ENCODE peak calls at places on chromosome 11, in six cellular contexts. One of them, this sample, is unnamed.

GRCh38 chr11:134677338-134677948 is 265.4 kb upstream of the B3GAT1 start:
- DNase-seq in HCT116: no peak
- DNase-seq in psoas muscle: no peak
- DNase-seq in OCI-LY7: no peak
- DNase-seq in sigmoid colon: peak; percentile 46
- DNase-seq in pancreas: no peak
- DNase-seq in this sample: no peak

GRCh38 chr11:70432065-70432464 is 33.7 kb downstream of the CTTN start:
- DNase-seq in HCT116: no peak
- DNase-seq in psoas muscle: no peak
- DNase-seq in OCI-LY7: no peak
- DNase-seq in sigmoid colon: no peak
- DNase-seq in pancreas: no peak
- DNase-seq in this sample: no peak

GRCh38 chr11:21229224-21229623 is 559.8 kb downstream of the NELL1 start:
- DNase-seq in HCT116: no peak
- DNase-seq in psoas muscle: no peak
- DNase-seq in OCI-LY7: no peak
- DNase-seq in sigmoid colon: no peak
- DNase-seq in pancreas: no peak
- DNase-seq in this sample: no peak

GRCh38 chr11:83645561-83645960 is 359.4 kb upstream of the CCDC90B start:
- DNase-seq in HCT116: no peak
- DNase-seq in psoas muscle: no peak
- DNase-seq in OCI-LY7: no peak
- DNase-seq in sigmoid colon: no peak
- DNase-seq in pancreas: no peak
- DNase-seq in this sample: no peak

GRCh38 chr11:63906585-63906984 is 10.4 kb downstream of the RCOR2 start:
- DNase-seq in HCT116: no peak
- DNase-seq in psoas muscle: no peak
- DNase-seq in OCI-LY7: peak; percentile 47
- DNase-seq in sigmoid colon: no peak
- DNase-seq in pancreas: no peak
- DNase-seq in this sample: no peak

GRCh38 chr11:35507688-35508087 is 17.7 kb downstream of the PAMR1 start:
- DNase-seq in HCT116: no peak
- DNase-seq in psoas muscle: no peak
- DNase-seq in OCI-LY7: no peak
- DNase-seq in sigmoid colon: no peak
- DNase-seq in pancreas: no peak
- DNase-seq in this sample: peak; percentile 53

GRCh38 chr11:13358871-13359270 is 81.3 kb downstream of the BMAL1 start:
- DNase-seq in HCT116: no peak
- DNase-seq in psoas muscle: no peak
- DNase-seq in OCI-LY7: no peak
- DNase-seq in sigmoid colon: no peak
- DNase-seq in pancreas: no peak
- DNase-seq in this sample: no peak

GRCh38 chr11:92888701-92889100 is 80.8 kb upstream of the MTNR1B start:
- DNase-seq in HCT116: no peak
- DNase-seq in psoas muscle: no peak
- DNase-seq in OCI-LY7: no peak
- DNase-seq in sigmoid colon: no peak
- DNase-seq in pancreas: no peak
- DNase-seq in this sample: no peak

GRCh38 chr11:94974178-94974577 is 669 bp downstream of the KDM4D start:
- DNase-seq in HCT116: no peak
- DNase-seq in psoas muscle: no peak
- DNase-seq in OCI-LY7: no peak
- DNase-seq in sigmoid colon: no peak
- DNase-seq in pancreas: no peak
- DNase-seq in this sample: no peak

GRCh38 chr11:63459586-63459985 is 31.4 kb downstream of the PLAAT5 start:
- DNase-seq in HCT116: no peak
- DNase-seq in psoas muscle: no peak
- DNase-seq in OCI-LY7: no peak
- DNase-seq in sigmoid colon: no peak
- DNase-seq in pancreas: no peak
- DNase-seq in this sample: no peak

GRCh38 chr11:68923614-68924013 is 19.9 kb downstream of the IGHMBP2 start:
- DNase-seq in HCT116: no peak
- DNase-seq in psoas muscle: no peak
- DNase-seq in OCI-LY7: no peak
- DNase-seq in sigmoid colon: peak; percentile 29
- DNase-seq in pancreas: no peak
- DNase-seq in this sample: no peak

GRCh38 chr11:113387605-113388211 is at the start of gene ANKK1:
- DNase-seq in HCT116: peak; percentile 31
- DNase-seq in psoas muscle: no peak
- DNase-seq in OCI-LY7: no peak
- DNase-seq in sigmoid colon: no peak
- DNase-seq in pancreas: peak; percentile 6
- DNase-seq in this sample: no peak

GRCh38 chr11:66845143-66845875 is 2.1 kb downstream of the RCE1 start:
- DNase-seq in HCT116: no peak
- DNase-seq in psoas muscle: peak; percentile 32
- DNase-seq in OCI-LY7: no peak
- DNase-seq in sigmoid colon: peak; percentile 63
- DNase-seq in pancreas: no peak
- DNase-seq in this sample: no peak

GRCh38 chr11:45285931-45286632 is at the start of gene SYT13:
- DNase-seq in HCT116: no peak
- DNase-seq in psoas muscle: no peak
- DNase-seq in OCI-LY7: no peak
- DNase-seq in sigmoid colon: no peak
- DNase-seq in pancreas: peak; percentile 58
- DNase-seq in this sample: no peak

GRCh38 chr11:65695459-65696241 is 16.4 kb upstream of the KAT5 start:
- DNase-seq in HCT116: peak; percentile 26
- DNase-seq in psoas muscle: no peak
- DNase-seq in OCI-LY7: no peak
- DNase-seq in sigmoid colon: no peak
- DNase-seq in pancreas: peak; percentile 69
- DNase-seq in this sample: peak; percentile 57

GRCh38 chr11:131302831-131303230 is 67.6 kb upstream of the NTM start:
- DNase-seq in HCT116: no peak
- DNase-seq in psoas muscle: no peak
- DNase-seq in OCI-LY7: no peak
- DNase-seq in sigmoid colon: no peak
- DNase-seq in pancreas: no peak
- DNase-seq in this sample: no peak

DNA sequence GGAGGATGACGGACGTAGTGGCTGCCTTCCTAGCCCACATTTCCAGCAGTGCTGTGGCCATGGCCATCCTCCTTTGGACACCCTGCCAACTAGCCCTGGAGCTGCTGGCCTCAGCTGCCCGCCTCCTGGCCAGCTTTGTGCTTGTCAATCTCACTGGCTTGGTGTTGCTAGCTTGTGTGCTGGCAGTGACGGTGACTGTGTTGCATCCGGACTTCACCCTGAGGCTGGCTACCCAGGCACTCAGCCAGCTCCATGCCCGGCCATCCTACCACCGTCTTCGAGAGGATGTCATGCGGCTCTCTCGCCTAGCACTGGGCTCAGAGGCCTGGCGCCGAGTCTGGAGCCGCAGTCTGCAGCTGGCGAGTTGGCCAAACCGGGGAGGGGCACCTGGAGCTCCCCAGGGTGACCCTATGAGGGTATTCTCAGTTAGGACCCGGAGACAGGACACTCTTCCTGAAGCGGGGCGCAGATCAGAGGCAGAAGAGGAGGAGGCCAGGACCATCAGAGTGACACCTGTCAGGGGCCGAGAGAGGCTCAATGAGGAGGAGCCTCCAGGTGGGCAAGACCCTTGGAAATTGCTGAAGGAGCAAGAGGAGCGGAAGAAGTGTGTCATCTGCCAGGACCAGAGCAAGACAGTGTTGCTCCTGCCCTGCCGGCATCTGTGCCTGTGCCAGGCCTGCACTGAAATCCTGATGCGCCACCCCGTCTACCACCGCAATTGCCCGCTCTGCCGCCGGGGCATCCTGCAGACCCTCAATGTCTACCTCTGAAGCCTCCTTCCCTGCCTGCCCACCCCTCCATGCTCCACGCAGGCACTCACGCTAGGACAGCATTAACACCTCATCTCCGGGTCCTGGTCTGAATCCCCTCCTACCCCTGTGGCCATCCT is 1.6 kb downstream of the RNF26 start:
- DNase-seq in HCT116: no peak
- DNase-seq in psoas muscle: peak; percentile 90
- DNase-seq in OCI-LY7: no peak
- DNase-seq in sigmoid colon: no peak
- DNase-seq in pancreas: no peak
- DNase-seq in this sample: peak; percentile 38
- H3K4me1 ChIP-seq in HCT116: peaks cover 9% of the 10 kb centered on the region
- H3K4me1 ChIP-seq in psoas muscle: peaks cover 53% of the 10 kb centered on the region
- H3K4me1 ChIP-seq in OCI-LY7: peaks cover 40% of the 10 kb centered on the region
- H3K4me1 ChIP-seq in sigmoid colon: peaks cover 62% of the 10 kb centered on the region
- H3K4me1 ChIP-seq in pancreas: peaks cover 9% of the 10 kb centered on the region
- H3K4me1 ChIP-seq in this sample: peaks cover 29% of the 10 kb centered on the region

GRCh38 chr11:2867722-2868548 is 17.6 kb downstream of the CDKN1C start:
- DNase-seq in HCT116: no peak
- DNase-seq in psoas muscle: no peak
- DNase-seq in OCI-LY7: no peak
- DNase-seq in sigmoid colon: no peak
- DNase-seq in pancreas: no peak
- DNase-seq in this sample: no peak
- H3K4me1 ChIP-seq in HCT116: peaks cover 2% of the 10 kb centered on the region
- H3K4me1 ChIP-seq in psoas muscle: no peaks in the 10 kb centered on the region
- H3K4me1 ChIP-seq in OCI-LY7: no peaks in the 10 kb centered on the region
- H3K4me1 ChIP-seq in sigmoid colon: no peaks in the 10 kb centered on the region
- H3K4me1 ChIP-seq in pancreas: no peaks in the 10 kb centered on the region
- H3K4me1 ChIP-seq in this sample: no peaks in the 10 kb centered on the region

GRCh38 chr11:78800089-78800690 is 225.5 kb upstream of the NARS2 start:
- DNase-seq in HCT116: no peak
- DNase-seq in psoas muscle: peak; percentile 39
- DNase-seq in OCI-LY7: no peak
- DNase-seq in sigmoid colon: no peak
- DNase-seq in pancreas: no peak
- DNase-seq in this sample: no peak
- H3K4me1 ChIP-seq in HCT116: no peaks in the 10 kb centered on the region
- H3K4me1 ChIP-seq in psoas muscle: no peaks in the 10 kb centered on the region
- H3K4me1 ChIP-seq in OCI-LY7: no peaks in the 10 kb centered on the region
- H3K4me1 ChIP-seq in sigmoid colon: peaks cover 48% of the 10 kb centered on the region
- H3K4me1 ChIP-seq in pancreas: peaks cover 33% of the 10 kb centered on the region
- H3K4me1 ChIP-seq in this sample: peaks cover 19% of the 10 kb centered on the region

DNA sequence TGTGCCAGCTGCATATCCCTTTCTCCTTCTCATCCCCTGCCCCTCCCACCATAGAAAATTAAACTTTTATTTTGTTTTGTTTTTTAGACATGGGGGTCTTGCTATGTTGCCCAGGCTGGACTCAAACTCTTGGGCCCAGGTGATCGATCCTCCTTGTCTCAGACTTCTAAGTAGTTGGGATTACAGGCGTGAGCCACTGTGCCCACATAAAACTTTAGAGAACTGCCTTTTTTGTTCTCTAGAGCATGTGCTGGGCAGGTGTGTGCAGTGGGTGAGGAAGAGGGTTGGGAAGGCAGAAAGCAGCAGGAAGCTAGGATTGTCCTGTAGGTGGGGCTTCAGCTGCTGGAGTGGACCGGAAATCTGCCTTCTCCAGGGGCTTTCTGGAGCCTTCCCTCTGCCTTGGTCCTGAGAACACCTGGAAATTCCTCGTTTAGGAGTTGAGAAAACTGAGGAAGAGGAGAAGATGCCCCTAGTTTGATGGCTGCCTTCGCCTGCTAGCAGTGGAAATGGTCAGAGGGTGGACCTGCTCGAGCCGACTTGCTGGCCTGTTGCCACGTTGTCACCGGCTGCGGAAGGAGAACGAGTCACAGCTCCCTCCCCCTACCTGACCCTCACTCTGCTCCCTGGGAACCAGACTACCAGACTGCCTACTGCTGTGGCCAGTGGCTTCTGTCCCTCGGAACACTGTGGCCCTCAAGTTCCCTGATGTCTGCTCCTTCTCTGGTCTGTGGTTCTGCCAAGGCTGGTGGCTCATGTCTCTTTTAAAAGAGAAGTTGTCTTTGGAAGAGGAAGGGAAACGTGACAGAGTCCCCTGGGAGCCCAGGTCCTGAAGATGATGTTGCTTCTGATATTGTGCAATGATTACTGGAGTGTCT is 4.0 kb downstream of the ST14 start:
- DNase-seq in HCT116: no peak
- DNase-seq in psoas muscle: no peak
- DNase-seq in OCI-LY7: peak; percentile 70
- DNase-seq in sigmoid colon: no peak
- DNase-seq in pancreas: peak; percentile 60
- DNase-seq in this sample: no peak
- H3K4me1 ChIP-seq in HCT116: peaks cover 43% of the 10 kb centered on the region
- H3K4me1 ChIP-seq in psoas muscle: no peaks in the 10 kb centered on the region
- H3K4me1 ChIP-seq in OCI-LY7: peaks cover 81% of the 10 kb centered on the region
- H3K4me1 ChIP-seq in sigmoid colon: peaks cover 12% of the 10 kb centered on the region
- H3K4me1 ChIP-seq in pancreas: no peaks in the 10 kb centered on the region
- H3K4me1 ChIP-seq in this sample: peaks cover 48% of the 10 kb centered on the region

GRCh38 chr11:57124912-57125311 is 56.8 kb upstream of the LRRC55 start:
- DNase-seq in HCT116: no peak
- DNase-seq in psoas muscle: no peak
- DNase-seq in OCI-LY7: no peak
- DNase-seq in sigmoid colon: no peak
- DNase-seq in pancreas: no peak
- DNase-seq in this sample: no peak

GRCh38 chr11:57126766-57127400 is 54.9 kb upstream of the LRRC55 start:
- DNase-seq in HCT116: no peak
- DNase-seq in psoas muscle: no peak
- DNase-seq in OCI-LY7: no peak
- DNase-seq in sigmoid colon: no peak
- DNase-seq in pancreas: no peak
- DNase-seq in this sample: no peak

GRCh38 chr11:57123590-57123989 is 58.2 kb upstream of the LRRC55 start:
- DNase-seq in HCT116: no peak
- DNase-seq in psoas muscle: no peak
- DNase-seq in OCI-LY7: no peak
- DNase-seq in sigmoid colon: no peak
- DNase-seq in pancreas: no peak
- DNase-seq in this sample: no peak

GRCh38 chr11:57124460-57124859 is 57.3 kb upstream of the LRRC55 start:
- DNase-seq in HCT116: no peak
- DNase-seq in psoas muscle: no peak
- DNase-seq in OCI-LY7: no peak
- DNase-seq in sigmoid colon: no peak
- DNase-seq in pancreas: no peak
- DNase-seq in this sample: no peak

GRCh38 chr11:57121996-57122395 is 59.8 kb upstream of the LRRC55 start:
- DNase-seq in HCT116: no peak
- DNase-seq in psoas muscle: no peak
- DNase-seq in OCI-LY7: no peak
- DNase-seq in sigmoid colon: no peak
- DNase-seq in pancreas: no peak
- DNase-seq in this sample: no peak
- H3K4me1 ChIP-seq in HCT116: no peaks in the 10 kb centered on the region
- H3K4me1 ChIP-seq in psoas muscle: no peaks in the 10 kb centered on the region
- H3K4me1 ChIP-seq in OCI-LY7: no peaks in the 10 kb centered on the region
- H3K4me1 ChIP-seq in sigmoid colon: no peaks in the 10 kb centered on the region
- H3K4me1 ChIP-seq in pancreas: no peaks in the 10 kb centered on the region
- H3K4me1 ChIP-seq in this sample: no peaks in the 10 kb centered on the region